ENCODE peak calls at places on chromosomes 7 and 10, in eight cellular contexts. W, J, A, N, U, Z, S and L are unnamed samples.

GRCh38 chr7:134890246-134891240 is 95.8 kb upstream of the AGBL3 start:
- DNase-seq in W (peak; percentile 37), J (no peak), A (no peak), N (peak; percentile 31), U (no peak), Z (no peak), S (peak; percentile 85), L (no peak)

GRCh38 chr10:89566095-89566950 is 30.9 kb upstream of the SLC16A12 start:
- DNase-seq in W (no peak), J (no peak), A (no peak), N (no peak), U (no peak), Z (no peak), S (no peak), L (no peak)

GRCh38 chr7:96720843-96721242 is 11.2 kb upstream of the SEM1 start:
- DNase-seq in W (no peak), J (no peak), A (no peak), N (no peak), U (no peak), Z (no peak), S (no peak), L (no peak)

GRCh38 chr10:69801094-69801433 is 642 bp upstream of the COL13A1 start:
- DNase-seq in W (peak; percentile 45), J (no peak), A (peak; percentile 30), N (peak; percentile 75), U (peak; percentile 12), Z (peak; percentile 81), S (peak; percentile 68), L (peak; percentile 69)

GRCh38 chr10:119701861-119702260 is 24.0 kb upstream of the INPP5F start:
- DNase-seq in W (no peak), J (no peak), A (peak; percentile 34), N (no peak), U (no peak), Z (no peak), S (peak; percentile 27), L (no peak)

GRCh38 chr10:94627511-94627910 is 56.0 kb upstream of the CYP2C18 start:
- DNase-seq in W (no peak), J (no peak), A (no peak), N (no peak), U (no peak), Z (no peak), S (no peak), L (no peak)

GRCh38 chr10:74900297-74900696 is 73.9 kb downstream of the KAT6B start:
- DNase-seq in W (no peak), J (no peak), A (no peak), N (no peak), U (peak; percentile 72), Z (no peak), S (no peak), L (no peak)

GRCh38 chr7:145082366-145083240 is 246.8 kb upstream of the TPK1 start:
- DNase-seq in W (no peak), J (no peak), A (no peak), N (no peak), U (no peak), Z (no peak), S (no peak), L (no peak)

GRCh38 chr7:157840174-157840912 is 503.5 kb downstream of the DNAJB6 start:
- DNase-seq in W (no peak), J (no peak), A (no peak), N (no peak), U (no peak), Z (no peak), S (no peak), L (no peak)

GRCh38 chr7:51316666-51317581 is at the start of gene COBL:
- DNase-seq in W (peak; percentile 35), J (no peak), A (no peak), N (no peak), U (no peak), Z (no peak), S (no peak), L (peak; percentile 70)

GRCh38 chr10:74255800-74256422 is 104.9 kb downstream of the ADK start:
- DNase-seq in W (no peak), J (no peak), A (no peak), N (peak; percentile 3), U (no peak), Z (no peak), S (no peak), L (no peak)

GRCh38 chr10:61733358-61733940 is 70.7 kb downstream of the CABCOCO1 start:
- DNase-seq in W (peak; percentile 10), J (no peak), A (peak; percentile 41), N (peak; percentile 48), U (peak; percentile 38), Z (no peak), S (peak; percentile 64), L (no peak)

GRCh38 chr10:35535136-35535535 is 70.0 kb upstream of the GJD4 start:
- DNase-seq in W (no peak), J (no peak), A (no peak), N (no peak), U (no peak), Z (no peak), S (no peak), L (no peak)